ENCODE peak calls at places on chromosome X, in seven cellular contexts. One of them, this sample, is unnamed.

GRCh38 chrX:127317159-127317558 is 497.6 kb downstream of the PRR32 start:
- DNase-seq in hippocampal formation: no peak
- DNase-seq in astrocyte of the hippocampus: no peak
- DNase-seq in A549: no peak
- DNase-seq in ecto neural progenitor cell: no peak
- DNase-seq in SW480: no peak
- DNase-seq in HT1080: peak; percentile 60
- DNase-seq in this sample: no peak

GRCh38 chrX:73863268-73863667 is 300.3 kb downstream of the CHIC1 start:
- DNase-seq in astrocyte of the hippocampus: no peak
- DNase-seq in ecto neural progenitor cell: no peak
- DNase-seq in HT1080: no peak
- DNase-seq in SW480: no peak
- DNase-seq in A549: no peak
- DNase-seq in hippocampal formation: no peak
- DNase-seq in this sample: no peak

GRCh38 chrX:14753436-14753835 is 119.4 kb downstream of the FANCB start:
- DNase-seq in hippocampal formation: no peak
- DNase-seq in HT1080: no peak
- DNase-seq in A549: no peak
- DNase-seq in SW480: no peak
- DNase-seq in astrocyte of the hippocampus: no peak
- DNase-seq in ecto neural progenitor cell: no peak
- DNase-seq in this sample: no peak

GRCh38 chrX:134338527-134338926 is 101.5 kb downstream of the CCDC160 start:
- DNase-seq in hippocampal formation: no peak
- DNase-seq in astrocyte of the hippocampus: no peak
- DNase-seq in ecto neural progenitor cell: no peak
- DNase-seq in A549: no peak
- DNase-seq in SW480: no peak
- DNase-seq in HT1080: no peak
- DNase-seq in this sample: no peak

GRCh38 chrX:81377329-81377728 is 175.4 kb downstream of the SH3BGRL start:
- DNase-seq in HT1080: no peak
- DNase-seq in SW480: peak; percentile 1
- DNase-seq in astrocyte of the hippocampus: peak; percentile 41
- DNase-seq in ecto neural progenitor cell: no peak
- DNase-seq in A549: peak; percentile 1
- DNase-seq in hippocampal formation: no peak
- DNase-seq in this sample: no peak

GRCh38 chrX:151902813-151903591 is 9.7 kb upstream of the MAGEA4 start:
- DNase-seq in hippocampal formation: no peak
- DNase-seq in HT1080: peak; percentile 93
- DNase-seq in astrocyte of the hippocampus: peak; percentile 71
- DNase-seq in SW480: peak; percentile 65
- DNase-seq in ecto neural progenitor cell: no peak
- DNase-seq in A549: peak; percentile 59
- DNase-seq in this sample: no peak

GRCh38 chrX:132165651-132166050 is 37.8 kb upstream of the FRMD7 start:
- DNase-seq in HT1080: no peak
- DNase-seq in A549: no peak
- DNase-seq in ecto neural progenitor cell: no peak
- DNase-seq in SW480: no peak
- DNase-seq in hippocampal formation: no peak
- DNase-seq in astrocyte of the hippocampus: no peak
- DNase-seq in this sample: no peak

GRCh38 chrX:136755411-136755810 is 25.3 kb downstream of the ARHGEF6 start:
- DNase-seq in astrocyte of the hippocampus: no peak
- DNase-seq in hippocampal formation: no peak
- DNase-seq in A549: no peak
- DNase-seq in ecto neural progenitor cell: no peak
- DNase-seq in SW480: no peak
- DNase-seq in HT1080: no peak
- DNase-seq in this sample: no peak

GRCh38 chrX:64206556-64207162 is 1.2 kb upstream of the AMER1 start:
- DNase-seq in ecto neural progenitor cell: no peak
- DNase-seq in A549: no peak
- DNase-seq in hippocampal formation: no peak
- DNase-seq in SW480: no peak
- DNase-seq in astrocyte of the hippocampus: no peak
- DNase-seq in HT1080: no peak
- DNase-seq in this sample: no peak

GRCh38 chrX:103453655-103454054 is 65.6 kb downstream of the RAB40A start:
- DNase-seq in SW480: no peak
- DNase-seq in hippocampal formation: no peak
- DNase-seq in A549: peak; percentile 8
- DNase-seq in astrocyte of the hippocampus: peak; percentile 53
- DNase-seq in HT1080: peak; percentile 95
- DNase-seq in ecto neural progenitor cell: no peak
- DNase-seq in this sample: no peak

GRCh38 chrX:13748486-13748885 is 13.9 kb downstream of the OFD1 start:
- DNase-seq in astrocyte of the hippocampus: no peak
- DNase-seq in A549: no peak
- DNase-seq in hippocampal formation: no peak
- DNase-seq in ecto neural progenitor cell: no peak
- DNase-seq in SW480: no peak
- DNase-seq in HT1080: no peak
- DNase-seq in this sample: no peak

GRCh38 chrX:150693782-150694574 is 782 bp downstream of the MTMR1 start:
- DNase-seq in astrocyte of the hippocampus: peak; percentile 62
- DNase-seq in HT1080: peak; percentile 6
- DNase-seq in ecto neural progenitor cell: peak; percentile 58
- DNase-seq in A549: peak; percentile 52
- DNase-seq in SW480: peak; percentile 76
- DNase-seq in hippocampal formation: no peak
- DNase-seq in this sample: no peak

GRCh38 chrX:87621697-87622096 is 104.1 kb downstream of the KLHL4 start:
- DNase-seq in astrocyte of the hippocampus: peak; percentile 56
- DNase-seq in HT1080: no peak
- DNase-seq in SW480: no peak
- DNase-seq in A549: no peak
- DNase-seq in hippocampal formation: no peak
- DNase-seq in ecto neural progenitor cell: no peak
- DNase-seq in this sample: no peak

GRCh38 chrX:71671043-71671829 is 3.9 kb downstream of the LOC101059915 start:
- DNase-seq in hippocampal formation: no peak
- DNase-seq in A549: no peak
- DNase-seq in HT1080: no peak
- DNase-seq in SW480: no peak
- DNase-seq in astrocyte of the hippocampus: peak; percentile 7
- DNase-seq in ecto neural progenitor cell: peak; percentile 38
- DNase-seq in this sample: no peak

GRCh38 chrX:37765507-37765906 is 14.4 kb upstream of the CYBB start:
- DNase-seq in hippocampal formation: no peak
- DNase-seq in A549: no peak
- DNase-seq in astrocyte of the hippocampus: no peak
- DNase-seq in ecto neural progenitor cell: no peak
- DNase-seq in SW480: no peak
- DNase-seq in HT1080: no peak
- DNase-seq in this sample: no peak

GRCh38 chrX:141180851-141181250 is 3.9 kb upstream of the LDOC1 start:
- DNase-seq in astrocyte of the hippocampus: no peak
- DNase-seq in HT1080: no peak
- DNase-seq in SW480: no peak
- DNase-seq in A549: no peak
- DNase-seq in ecto neural progenitor cell: no peak
- DNase-seq in hippocampal formation: no peak
- DNase-seq in this sample: no peak

This sample was measured in C1 segment of cervical spinal cord.